ENCODE peak calls at places on chromosomes 11 and 22, in five cellular contexts. K is A549, R is prostate gland, X is right lobe of liver, S is IMR-90. Y is an unnamed sample.
A peak's percentile ranks its signal among the peaks of the same experiment; 100 is the strongest.

GRCh38 chr11:45181595-45182550 is 35.4 kb downstream of the PRDM11 start:
- DNase-seq in S (no peak), K (no peak), R (no peak), X (no peak), Y (peak; percentile 49)

GRCh38 chr11:1298695-1299492 is 10.5 kb downstream of the TOLLIP start:
- DNase-seq in S (peak; percentile 59), R (peak; percentile 84), K (peak; percentile 73), X (peak; percentile 91), Y (peak; percentile 94)

GRCh38 chr11:100908746-100909145 is 220.9 kb downstream of the PGR start:
- DNase-seq in X (no peak), R (no peak), K (no peak), S (peak; percentile 52), Y (no peak)

GRCh38 chr11:110366234-110366633 is 63.5 kb upstream of the FDX1 start:
- DNase-seq in S (peak; percentile 28), R (peak; percentile 39), K (no peak), X (peak; percentile 58), Y (peak; percentile 97)

GRCh38 chr11:7606496-7606895 is 66.8 kb downstream of the CYB5R2 start:
- DNase-seq in R (no peak), K (peak; percentile 25), S (no peak), X (no peak), Y (no peak)

GRCh38 chr22:42177891-42178336 is 47.3 kb upstream of the CYP2D6 start:
- DNase-seq in X (no peak), S (no peak), K (no peak), R (no peak), Y (no peak)

GRCh38 chr22:49585695-49586243 is 241.9 kb downstream of the BRD1 start:
- DNase-seq in R (no peak), S (no peak), X (peak; percentile 15), K (no peak), Y (no peak)

GRCh38 chr11:134040386-134041297 is 28.2 kb upstream of the JAM3 start:
- DNase-seq in S (peak; percentile 90), R (no peak), K (no peak), X (no peak), Y (no peak)

GRCh38 chr11:100576044-100577021 is 110.8 kb upstream of the ARHGAP42 start:
- DNase-seq in X (no peak), S (peak; percentile 73), K (peak; percentile 21), R (peak; percentile 25), Y (no peak)

GRCh38 chr11:33227578-33228261 is 29.5 kb upstream of the HIPK3 start:
- DNase-seq in S (peak; percentile 68), R (no peak), X (no peak), K (no peak), Y (no peak)

GRCh38 chr11:92122561-92122960 is 102.1 kb upstream of the FAT3 start:
- DNase-seq in R (no peak), X (no peak), S (no peak), K (no peak), Y (no peak)

GRCh38 chr11:111428113-111428876 is 49.2 kb upstream of the POU2AF1 start:
- DNase-seq in R (no peak), S (no peak), K (no peak), X (no peak), Y (no peak)

GRCh38 chr22:24834845-24835570 is 29.0 kb downstream of the SGSM1 start:
- DNase-seq in S (peak; percentile 11), R (no peak), K (no peak), X (no peak), Y (no peak)

GRCh38 chr11:120326228-120326627 is 1.1 kb downstream of the TLCD5 start:
- DNase-seq in R (no peak), X (no peak), K (no peak), S (peak; percentile 86), Y (no peak)

GRCh38 chr11:101327908-101328307 is 198.3 kb upstream of the PGR start:
- DNase-seq in K (no peak), R (no peak), X (no peak), S (peak; percentile 8), Y (no peak)

GRCh38 chr11:36388086-36388485 is 92.0 kb downstream of the PRR5L start:
- DNase-seq in S (no peak), X (no peak), K (no peak), R (no peak), Y (no peak)

GRCh38 chr22:31343235-31344191 is 2.6 kb downstream of the PATZ1 start:
- DNase-seq in X (peak; percentile 31), R (peak; percentile 89), K (no peak), S (peak; percentile 26), Y (peak; percentile 97)

GRCh38 chr22:42412744-42413220 is 19.4 kb downstream of the NFAM1 start:
- DNase-seq in K (no peak), S (no peak), R (no peak), X (no peak), Y (peak; percentile 74)

GRCh38 chr22:17786435-17787158 is 12.3 kb upstream of the BID start:
- DNase-seq in K (no peak), X (peak; percentile 67), S (no peak), R (no peak), Y (peak; percentile 46)

GRCh38 chr11:118015385-118015841 is 29.2 kb downstream of the IL10RA start:
- DNase-seq in R (no peak), K (no peak), S (no peak), X (no peak), Y (no peak)

GRCh38 chr11:126669416-126669815 is 313.9 kb downstream of the ST3GAL4 start:
- DNase-seq in X (no peak), S (peak; percentile 74), K (no peak), R (no peak), Y (no peak)

GRCh38 chr11:32385998-32386397 is 49.3 kb downstream of the WT1 start:
- DNase-seq in X (no peak), K (peak; percentile 61), S (peak; percentile 41), R (no peak), Y (peak; percentile 17)

GRCh38 chr11:107591098-107591445 is at the start of gene ELMOD1:
- DNase-seq in R (no peak), X (peak; percentile 73), K (peak; percentile 50), S (peak; percentile 23), Y (peak; percentile 60)

GRCh38 chr11:18235394-18235926 is 1.1 kb downstream of the SAA4 start:
- DNase-seq in R (no peak), X (no peak), S (no peak), K (no peak), Y (no peak)

GRCh38 chr11:20608938-20609337 is 9.5 kb downstream of the SLC6A5 start:
- DNase-seq in R (no peak), X (no peak), K (no peak), S (no peak), Y (no peak)

GRCh38 chr11:124934862-124935547 is 842 bp downstream of the HEPACAM start:
- DNase-seq in K (no peak), R (no peak), X (no peak), S (peak; percentile 96), Y (no peak)

GRCh38 chr11:115147243-115147807 is 356.9 kb downstream of the CADM1 start:
- DNase-seq in K (no peak), R (no peak), S (no peak), X (no peak), Y (no peak)

GRCh38 chr22:43390166-43390565 is 21.6 kb upstream of the MPPED1 start:
- DNase-seq in S (no peak), K (no peak), R (no peak), X (no peak), Y (no peak)

GRCh38 chr11:1926156-1927031 is 6.9 kb downstream of the TNNT3 start:
- DNase-seq in R (no peak), S (no peak), K (no peak), X (no peak), Y (no peak)

DNA sequence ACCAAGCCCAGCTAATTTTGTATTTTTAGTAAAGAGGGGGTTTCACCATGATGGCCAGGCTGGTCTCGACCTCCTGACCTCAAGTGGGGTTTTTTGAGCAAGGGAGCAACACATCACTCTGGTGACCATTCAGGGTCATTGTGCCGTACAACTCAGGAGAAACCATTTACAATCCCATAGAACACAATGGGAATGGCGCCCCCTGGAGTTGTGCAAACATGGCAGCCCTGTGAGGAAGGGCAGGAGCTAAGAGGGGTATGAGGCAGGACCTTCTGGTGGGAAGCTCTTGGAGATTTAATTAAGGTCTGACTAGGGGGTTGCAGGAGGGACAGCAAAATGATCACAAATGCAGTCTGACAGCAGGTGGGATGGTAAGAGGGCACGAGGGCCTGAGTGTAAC is 9.2 kb upstream of the CSF2RB start:
- DNase-seq in S (no peak), K (no peak), X (no peak), R (no peak), Y (no peak)
- TF ChIP-seq CTCF in S (no peak), K (no peak), X (no peak), R (no peak), Y (no peak)

GRCh38 chr11:46590740-46591606 is 2.9 kb downstream of the AMBRA1 start:
- DNase-seq in K (no peak), X (no peak), S (no peak), R (no peak), Y (no peak)
- H3K4me3 ChIP-seq in K (no peak overlapping the region), X (no peak overlapping the region), S (no peak overlapping the region), R (no peak overlapping the region), Y (no peak overlapping the region)

DNA sequence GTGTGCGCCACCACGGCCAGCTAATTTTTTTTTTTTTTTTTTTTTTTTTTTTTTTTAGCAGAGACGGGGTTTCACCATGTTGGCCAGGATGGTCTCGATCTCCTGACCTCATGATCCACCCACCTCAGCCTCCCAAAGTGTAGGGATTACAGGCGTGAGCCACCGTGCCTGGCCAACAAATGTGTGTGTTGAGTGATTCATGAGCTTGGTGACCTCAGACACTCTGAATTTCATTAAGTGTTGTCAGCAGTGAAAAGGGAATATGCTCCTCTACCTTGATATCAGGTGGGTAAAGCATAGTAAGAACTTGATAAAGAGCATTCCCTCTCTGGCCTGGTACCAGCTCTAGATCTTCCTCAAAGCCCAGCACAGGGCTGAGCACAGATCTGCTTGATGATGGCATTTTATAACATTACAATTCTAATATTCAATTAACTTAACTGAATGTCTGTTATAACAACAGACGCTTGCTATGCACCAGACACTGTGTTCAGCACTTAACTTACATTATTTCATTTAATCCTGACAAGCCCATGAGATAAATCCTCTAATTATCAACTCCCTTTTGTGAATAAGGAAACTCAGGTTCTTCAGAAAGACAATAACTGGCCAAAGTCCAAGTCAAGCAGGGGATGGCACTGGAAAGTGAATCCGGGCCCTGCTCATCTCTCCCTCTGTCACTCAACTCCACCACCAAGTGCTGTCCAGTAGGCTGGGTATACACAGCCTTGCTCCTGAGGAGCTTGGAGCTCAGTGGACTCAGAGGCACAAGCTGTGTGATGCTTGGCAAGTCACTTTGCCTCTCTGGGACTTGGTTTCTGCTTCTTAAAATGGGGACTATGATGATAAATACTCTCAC is 13.0 kb downstream of the TBC1D10A start:
- DNase-seq in K (no peak), X (no peak), S (no peak), R (no peak), Y (no peak)
- H3K4me1 ChIP-seq in K (peaks cover 42% of the 10 kb centered on the region), X (peaks cover 52% of the 10 kb centered on the region), S (peaks cover 61% of the 10 kb centered on the region), R (peaks cover 31% of the 10 kb centered on the region), Y (peaks cover 71% of the 10 kb centered on the region)

DNA sequence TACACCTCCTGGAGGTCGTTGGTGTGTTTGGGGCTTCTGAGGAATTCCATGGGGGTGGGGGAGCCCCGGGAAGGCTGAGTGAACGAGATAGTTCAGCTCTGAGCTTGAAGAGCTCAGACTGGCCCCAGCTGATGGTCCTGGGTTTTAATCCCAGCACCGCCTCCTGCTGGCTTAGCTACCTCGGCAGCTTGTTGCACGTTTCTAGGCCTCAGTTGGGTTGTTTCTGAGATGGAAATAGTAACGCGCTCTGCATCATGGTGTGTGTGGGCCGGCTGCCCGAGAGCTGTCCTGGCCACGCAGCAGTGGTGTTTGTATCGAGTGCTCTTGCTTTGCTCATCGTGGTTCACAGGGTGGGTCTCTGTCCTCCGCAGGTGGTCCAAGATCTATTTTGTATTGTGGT is 37.4 kb downstream of the TPCN2 start:
- DNase-seq in K (no peak), S (no peak), R (no peak), X (no peak), Y (no peak)
- TF ChIP-seq CTCF in K (no peak), S (no peak), R (no peak), X (no peak), Y (no peak)

GRCh38 chr11:103071008-103071407 is 21.0 kb downstream of the DCUN1D5 start:
- DNase-seq in S (no peak), X (no peak), R (no peak), K (no peak), Y (no peak)
- H3K4me3 ChIP-seq in S (no peak overlapping the region), X (no peak overlapping the region), R (no peak overlapping the region), K (no peak overlapping the region), Y (no peak overlapping the region)